ENCODE peak calls at places on chromosomes 3 and 15, in ten cellular contexts. Q is activated naive CD4-positive, alpha-beta T cell treated with anti-CD3 and anti-CD28 coated beads, Interleukin-2, amount 10 ng/mL, durations not matched to agents 7 days and 5 days; R is activated gamma-delta T cell treated with anti-CD3 and anti-CD28 coated beads, Interleukin-2, amount 50 U/mL, for 16 hours; J is H54; P is HFFc6; X is activated CD8-positive, alpha-beta memory T cell treated with anti-CD3 and anti-CD28 coated beads for 48 hours; L is T-cell; I is NCI-H748 treated with DMSO at 0.1 percent for 48 hours; F is activated CD4-positive, alpha-beta memory T cell treated with anti-CD3 and anti-CD28 coated beads for 36 hours; Z is H4. T is an unnamed sample.

GRCh38 chr3:9037113-9037715 is 73.9 kb upstream of the RAD18 start:
- DNase-seq in J (no peak), R (no peak), Z (no peak), L (no peak), I (no peak), F (no peak), Q (no peak), X (no peak), P (no peak), T (peak)

GRCh38 chr3:22835041-22835440 is 368.1 kb upstream of the UBE2E2 start:
- DNase-seq in R (no peak), X (no peak), I (no peak), L (no peak), Z (no peak), J (no peak), Q (no peak), F (no peak), P (no peak), T (no peak)

GRCh38 chr15:100542290-100542689 is 13.5 kb upstream of the CERS3 start:
- DNase-seq in Q (no peak), F (no peak), J (no peak), P (no peak), L (no peak), I (no peak), X (no peak), R (no peak), Z (no peak), T (no peak)

GRCh38 chr15:90913398-90913944 is 10.4 kb downstream of the MAN2A2 start:
- DNase-seq in Q (no peak), R (no peak), P (no peak), L (no peak), J (no peak), I (no peak), F (no peak), X (no peak), Z (no peak), T (no peak)

GRCh38 chr3:76383781-76384180 is 598.4 kb upstream of the ZNF717 start:
- DNase-seq in Q (no peak), J (no peak), F (no peak), X (no peak), L (no peak), R (no peak), P (no peak), I (no peak), Z (no peak), T (no peak)

GRCh38 chr3:194200422-194201060 is 64.6 kb downstream of the HES1 start:
- DNase-seq in J (no peak), Q (no peak), Z (no peak), L (no peak), R (no peak), I (no peak), P (no peak), X (no peak), F (no peak), T (no peak)

GRCh38 chr3:52367891-52368880 is 52.1 kb downstream of the DNAH1 start:
- DNase-seq in Q (no peak), I (no peak), F (no peak), X (no peak), R (no peak), L (no peak), J (no peak), P (no peak), Z (no peak), T (no peak)

GRCh38 chr3:186519021-186519658 is 25.0 kb downstream of the CRYGS start:
- DNase-seq in F (peak), X (no peak), I (no peak), R (peak), J (no peak), Z (no peak), P (no peak), L (peak), Q (peak), T (no peak)

GRCh38 chr15:36335659-36336058 is 243.8 kb upstream of the CDIN1 start:
- DNase-seq in P (no peak), J (no peak), Q (no peak), X (no peak), R (no peak), F (no peak), L (no peak), I (no peak), Z (no peak), T (no peak)

GRCh38 chr3:186365202-186365974 is 3.4 kb upstream of the DGKG start:
- DNase-seq in I (no peak), J (peak), F (no peak), Q (no peak), P (no peak), R (no peak), L (no peak), X (no peak), Z (no peak), T (no peak)

GRCh38 chr15:90463381-90463780 is 66.3 kb upstream of the CRTC3 start:
- DNase-seq in X (no peak), J (peak), L (no peak), P (peak), F (no peak), R (no peak), Q (no peak), I (no peak), Z (peak), T (no peak)

GRCh38 chr15:81531141-81531592 is 157.2 kb upstream of the TMC3 start:
- DNase-seq in Q (no peak), R (no peak), X (no peak), L (no peak), I (no peak), J (no peak), F (no peak), Z (no peak), P (no peak), T (no peak)

GRCh38 chr3:52786330-52787215 is 8.0 kb upstream of the ITIH3 start:
- DNase-seq in X (no peak), I (no peak), J (no peak), P (no peak), R (no peak), Z (no peak), F (no peak), L (no peak), Q (no peak), T (no peak)

GRCh38 chr3:11509175-11510000 is 134.3 kb downstream of the VGLL4 start:
- DNase-seq in I (peak), Z (peak), J (peak), P (peak), L (no peak), X (no peak), R (no peak), F (no peak), Q (no peak), T (peak)

GRCh38 chr3:126963261-126964190 is 19.4 kb upstream of the PLXNA1 start:
- DNase-seq in X (no peak), J (no peak), F (no peak), Q (no peak), P (no peak), R (no peak), L (no peak), I (no peak), Z (no peak), T (no peak)

GRCh38 chr15:91947370-91947769 is 93.9 kb downstream of the SLCO3A1 start:
- DNase-seq in Q (no peak), J (no peak), L (no peak), I (no peak), P (no peak), Z (no peak), X (no peak), R (no peak), F (no peak), T (no peak)

GRCh38 chr3:184556502-184557347 is 4.9 kb upstream of the EPHB3 start:
- DNase-seq in Q (peak), F (peak), P (no peak), Z (no peak), X (no peak), L (peak), J (no peak), R (no peak), I (no peak), T (no peak)

GRCh38 chr3:37986479-37987314 is 3.9 kb upstream of the VILL start:
- DNase-seq in L (no peak), X (no peak), F (no peak), P (no peak), J (no peak), Q (no peak), Z (no peak), I (no peak), R (no peak), T (peak)

GRCh38 chr3:122918576-122919290 is 108.8 kb downstream of the SEMA5B start:
- DNase-seq in Z (no peak), J (peak), F (no peak), R (no peak), P (peak), X (no peak), L (no peak), I (no peak), Q (no peak), T (peak)

GRCh38 chr3:13064964-13065363 is 8.3 kb downstream of the IQSEC1 start:
- DNase-seq in Q (no peak), P (no peak), J (no peak), I (no peak), L (no peak), F (no peak), Z (no peak), X (no peak), R (no peak), T (no peak)

GRCh38 chr3:48851407-48851806 is 3.7 kb upstream of the PRKAR2A start:
- DNase-seq in L (no peak), P (peak), Q (no peak), X (no peak), I (no peak), Z (no peak), J (no peak), F (no peak), R (no peak), T (no peak)

GRCh38 chr3:99542771-99543518 is 95.4 kb upstream of the COL8A1 start:
- DNase-seq in X (no peak), F (no peak), Z (no peak), J (no peak), P (no peak), L (no peak), I (no peak), R (no peak), Q (no peak), T (no peak)

GRCh38 chr15:95018888-95019545 is 787.7 kb downstream of the MCTP2 start:
- DNase-seq in X (no peak), Q (no peak), P (peak), J (peak), R (no peak), I (no peak), F (no peak), L (no peak), Z (peak), T (no peak)

GRCh38 chr3:13890377-13891016 is 10.6 kb upstream of the WNT7A start:
- DNase-seq in Q (peak), F (peak), I (no peak), R (no peak), X (no peak), J (no peak), P (no peak), L (peak), Z (peak), T (peak)

GRCh38 chr3:19173945-19174344 is 25.6 kb downstream of the KCNH8 start:
- DNase-seq in L (no peak), Q (no peak), Z (no peak), I (no peak), F (no peak), R (no peak), X (no peak), P (no peak), J (no peak), T (no peak)

GRCh38 chr3:10804183-10804648 is 11.8 kb upstream of the SLC6A11 start:
- DNase-seq in Q (no peak), R (no peak), J (no peak), F (no peak), P (no peak), X (no peak), I (no peak), L (no peak), Z (no peak), T (no peak)

GRCh38 chr3:127652246-127652995 is 20.3 kb upstream of the ABTB1 start:
- DNase-seq in Q (peak), X (no peak), P (no peak), L (peak), Z (peak), I (no peak), R (no peak), F (peak), J (peak), T (no peak)

GRCh38 chr15:78455749-78456148 is 17.7 kb downstream of the IREB2 start:
- DNase-seq in Z (no peak), F (no peak), I (no peak), P (no peak), Q (no peak), J (no peak), L (no peak), X (no peak), R (no peak), T (peak)

GRCh38 chr3:114336122-114336697 is 42.4 kb downstream of the TIGIT start:
- DNase-seq in F (no peak), I (no peak), X (no peak), Z (no peak), Q (no peak), P (no peak), J (no peak), R (no peak), L (no peak), T (no peak)

GRCh38 chr3:132347095-132347494 is 29.9 kb downstream of the ACP3 start:
- DNase-seq in R (no peak), Z (peak), P (peak), Q (no peak), F (no peak), I (no peak), J (no peak), L (no peak), X (no peak), T (no peak)

GRCh38 chr15:34927726-34928125 is 41.8 kb downstream of the AQR start:
- DNase-seq in P (no peak), J (no peak), Q (no peak), L (no peak), I (no peak), R (no peak), X (no peak), F (no peak), Z (no peak), T (no peak)

GRCh38 chr3:191470543-191470942 is 9.6 kb downstream of the PYDC2 start:
- DNase-seq in Z (no peak), X (no peak), L (no peak), Q (no peak), R (no peak), I (no peak), P (no peak), F (no peak), J (no peak), T (no peak)

T was measured in upper lobe of left lung.